ENCODE peak calls at places on chromosomes 6 and 20, in ten cellular contexts. S is spleen, Q is GM23338, M is heart left ventricle, T is SJSA1, P is adrenal gland, H is aorta, O is body of pancreas, U is dorsolateral prefrontal cortex, R is upper lobe of left lung. N is an unnamed sample.

GRCh38 chr6:134822920-134823430 is 126.9 kb downstream of the ALDH8A1 start:
- DNase-seq in S (no peak), Q (peak), M (no peak), T (peak), P (peak), H (no peak), O (peak), U (no peak), R (peak), N (peak)

GRCh38 chr20:11387189-11387754 is 530.4 kb upstream of the BTBD3 start:
- DNase-seq in S (no peak), Q (no peak), M (no peak), T (peak), P (peak), H (no peak), O (no peak), U (no peak), R (no peak), N (no peak)

GRCh38 chr20:3681931-3682820 is at the start of gene ADAM33:
- DNase-seq in S (no peak), Q (peak), M (no peak), T (no peak), P (peak), H (peak), O (peak), U (no peak), R (no peak), N (no peak)

GRCh38 chr20:31596831-31597482 is 8.1 kb upstream of the ID1 start:
- DNase-seq in S (no peak), Q (peak), M (no peak), T (no peak), P (no peak), H (no peak), O (no peak), U (no peak), R (peak), N (no peak)

GRCh38 chr20:48079028-48079427 is 293.7 kb upstream of the SULF2 start:
- DNase-seq in S (no peak), Q (no peak), M (no peak), T (no peak), P (no peak), H (no peak), O (no peak), U (no peak), R (no peak), N (no peak)

GRCh38 chr20:63368151-63368550 is 7.0 kb upstream of the CHRNA4 start:
- DNase-seq in S (no peak), Q (no peak), M (peak), T (no peak), P (no peak), H (no peak), O (no peak), U (no peak), R (no peak), N (no peak)

GRCh38 chr6:56693988-56694387 is 51.3 kb upstream of the DST start:
- DNase-seq in S (no peak), Q (no peak), M (no peak), T (no peak), P (no peak), H (no peak), O (no peak), U (no peak), R (no peak), N (no peak)

GRCh38 chr20:63688234-63689045 is 8.0 kb upstream of the TNFRSF6B start:
- DNase-seq in S (peak), Q (no peak), M (no peak), T (no peak), P (no peak), H (no peak), O (no peak), U (no peak), R (no peak), N (no peak)

GRCh38 chr20:57195023-57195758 is 71.2 kb downstream of the BMP7 start:
- DNase-seq in S (no peak), Q (no peak), M (no peak), T (peak), P (no peak), H (no peak), O (no peak), U (no peak), R (no peak), N (no peak)

GRCh38 chr6:64505312-64505711 is 869.7 kb downstream of the PHF3 start:
- DNase-seq in S (peak), Q (peak), M (peak), T (no peak), P (no peak), H (no peak), O (no peak), U (no peak), R (no peak), N (no peak)

GRCh38 chr6:74333406-74333805 is 637.4 kb downstream of the CD109 start:
- DNase-seq in S (no peak), Q (no peak), M (no peak), T (no peak), P (no peak), H (no peak), O (no peak), U (no peak), R (no peak), N (no peak)

GRCh38 chr6:140850438-140850837 is 1282.3 kb upstream of the GJE1 start:
- DNase-seq in S (no peak), Q (no peak), M (no peak), T (no peak), P (no peak), H (no peak), O (no peak), U (no peak), R (no peak), N (no peak)

GRCh38 chr6:79466222-79466834 is 70.9 kb downstream of the LCA5 start:
- DNase-seq in S (no peak), Q (peak), M (no peak), T (no peak), P (no peak), H (no peak), O (no peak), U (no peak), R (no peak), N (no peak)

GRCh38 chr6:83430606-83431544 is at the start of gene ME1:
- DNase-seq in S (peak), Q (peak), M (peak), T (peak), P (peak), H (peak), O (peak), U (peak), R (peak), N (peak)

GRCh38 chr20:829531-829930 is 4.0 kb upstream of the FAM110A start:
- DNase-seq in S (no peak), Q (no peak), M (no peak), T (no peak), P (no peak), H (no peak), O (no peak), U (no peak), R (peak), N (no peak)

GRCh38 chr20:53247460-53248103 is 275.4 kb downstream of the TSHZ2 start:
- DNase-seq in S (no peak), Q (no peak), M (no peak), T (no peak), P (no peak), H (no peak), O (no peak), U (no peak), R (no peak), N (no peak)

GRCh38 chr6:76706086-76706485 is 633.6 kb upstream of the IMPG1 start:
- DNase-seq in S (no peak), Q (no peak), M (no peak), T (no peak), P (no peak), H (no peak), O (no peak), U (no peak), R (no peak), N (no peak)

GRCh38 chr20:45405566-45406259 is 2.4 kb upstream of the DBNDD2 start:
- DNase-seq in S (no peak), Q (peak), M (peak), T (no peak), P (no peak), H (peak), O (no peak), U (no peak), R (no peak), N (no peak)

GRCh38 chr6:41459738-41460137 is 86.4 kb upstream of the FOXP4 start:
- DNase-seq in S (no peak), Q (no peak), M (no peak), T (no peak), P (no peak), H (peak), O (no peak), U (no peak), R (no peak), N (no peak)

GRCh38 chr6:30682181-30683117 is 4.0 kb downstream of the PPP1R18 start:
- DNase-seq in S (peak), Q (peak), M (peak), T (peak), P (peak), H (peak), O (peak), U (peak), R (peak), N (no peak)

GRCh38 chr6:36633915-36634314 is 39.8 kb downstream of the SRSF3 start:
- DNase-seq in S (peak), Q (no peak), M (peak), T (peak), P (peak), H (peak), O (peak), U (no peak), R (peak), N (no peak)

GRCh38 chr20:49874601-49875116 is 40.7 kb downstream of the SPATA2 start:
- DNase-seq in S (no peak), Q (no peak), M (no peak), T (peak), P (no peak), H (no peak), O (no peak), U (no peak), R (no peak), N (no peak)

GRCh38 chr6:26251354-26252081 is 113.5 kb upstream of the BTN3A2 start:
- DNase-seq in S (peak), Q (peak), M (peak), T (peak), P (peak), H (no peak), O (peak), U (no peak), R (peak), N (no peak)

GRCh38 chr6:4928426-4928825 is 75.4 kb downstream of the RPP40 start:
- DNase-seq in S (no peak), Q (no peak), M (no peak), T (no peak), P (no peak), H (no peak), O (no peak), U (no peak), R (no peak), N (no peak)

GRCh38 chr6:84522135-84522535 is 242.3 kb downstream of the TBX18 start:
- DNase-seq in S (no peak), Q (no peak), M (no peak), T (peak), P (peak), H (no peak), O (no peak), U (no peak), R (no peak), N (no peak)

DNA sequence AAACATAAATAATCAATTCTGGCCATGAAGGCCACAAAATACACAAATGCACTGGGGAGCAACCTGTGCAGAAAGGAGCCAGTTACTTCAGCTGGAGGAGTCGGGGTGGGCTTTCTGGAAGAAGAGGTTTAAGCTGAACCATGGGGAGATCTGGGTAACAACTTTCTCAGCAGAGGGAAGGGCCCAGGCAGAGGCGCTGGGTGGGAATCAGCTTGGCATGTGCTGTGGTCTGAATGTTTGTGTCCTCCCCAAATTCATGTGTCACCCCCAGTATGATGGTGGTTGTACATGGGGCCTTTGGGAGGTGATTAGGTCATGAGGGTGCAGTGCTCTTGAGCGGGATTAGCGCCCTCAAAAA is 107.9 kb downstream of the SYCP2 start:
- DNase-seq in S (no peak), Q (no peak), M (no peak), T (no peak), P (no peak), H (no peak), O (no peak), U (no peak), R (no peak), N (no peak)
- H3K27ac ChIP-seq in S (no peak), Q (no peak), M (no peak), T (no peak), P (no peak), H (no peak), O (no peak), U (no peak), R (no peak), N (no peak)

GRCh38 chr6:125101656-125102055 is 51.9 kb upstream of the TPD52L1 start:
- DNase-seq in S (no peak), Q (no peak), M (no peak), T (no peak), P (no peak), H (no peak), O (no peak), U (no peak), R (no peak), N (no peak)
- H3K27ac ChIP-seq in S (no peak), Q (no peak), M (no peak), T (peak), P (no peak), H (peak), O (no peak), U (peak), R (no peak), N (no peak)

DNA sequence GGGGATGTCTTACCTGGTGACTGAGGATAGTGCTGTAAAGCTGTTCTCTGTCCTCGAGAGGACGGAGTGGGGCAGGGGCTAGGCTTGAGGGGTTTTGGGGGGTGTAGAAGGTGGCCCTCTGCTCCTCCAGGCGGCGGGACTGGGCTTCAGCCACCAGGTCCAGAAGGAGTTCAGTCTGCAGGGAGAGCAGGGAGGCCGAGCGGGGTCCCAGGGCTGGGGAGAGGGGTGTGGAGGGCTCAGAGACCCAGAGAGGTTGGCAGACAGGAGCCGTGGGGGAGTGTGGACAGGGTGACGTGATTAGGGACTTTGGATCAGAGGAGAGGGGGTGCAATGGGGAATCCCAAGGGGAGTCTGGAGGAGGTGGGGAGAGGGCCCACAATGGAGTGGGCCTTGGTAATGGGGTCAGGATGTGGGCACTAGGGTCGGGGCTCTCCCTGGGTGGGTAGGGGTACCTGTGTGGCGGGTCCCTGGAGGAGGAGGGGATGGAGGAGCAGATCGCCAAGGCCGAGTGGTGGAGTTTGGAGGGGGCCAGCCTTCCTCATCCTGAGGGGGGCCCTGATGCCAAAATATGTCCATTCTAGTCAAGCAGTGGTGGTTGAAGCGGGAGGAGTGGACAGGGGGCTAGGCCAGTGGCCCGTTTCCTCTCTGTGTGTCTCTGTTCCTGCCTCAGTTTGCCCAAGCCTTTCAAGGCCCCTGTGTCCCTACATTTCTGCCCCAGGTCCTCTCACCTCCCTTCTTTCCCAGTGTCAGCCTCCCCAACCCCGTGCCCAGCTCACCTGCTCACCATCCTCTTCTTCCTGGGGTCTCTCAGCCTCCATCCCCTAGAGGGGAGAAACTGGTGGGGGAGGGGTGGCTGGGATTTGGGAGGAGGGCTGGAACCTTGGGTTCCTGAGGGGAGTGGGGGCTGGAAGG is 491 bp downstream of the GPSM3 start:
- DNase-seq in S (peak), Q (no peak), M (peak), T (no peak), P (no peak), H (no peak), O (peak), U (no peak), R (no peak), N (no peak)
- H3K27ac ChIP-seq in S (peak), Q (no peak), M (peak), T (peak), P (peak), H (no peak), O (peak), U (peak), R (peak), N (peak)

GRCh38 chr6:19891446-19891845 is 54.3 kb downstream of the ID4 start:
- DNase-seq in S (no peak), Q (no peak), M (no peak), T (no peak), P (no peak), H (no peak), O (no peak), U (no peak), R (no peak), N (no peak)
- H3K27ac ChIP-seq in S (no peak), Q (no peak), M (no peak), T (no peak), P (no peak), H (no peak), O (no peak), U (no peak), R (no peak), N (no peak)

N was measured in caudate nucleus.